ENCODE peak calls at places on chromosomes 4 and X, in five cellular contexts. One of them, this sample, is unnamed.

GRCh38 chr4:172515266-172515879 is 653.2 kb upstream of the GALNT7 start:
- DNase-seq in GM23248: no peak
- DNase-seq in A673: no peak
- DNase-seq in SJSA1: no peak
- DNase-seq in heart left ventricle: no peak
- DNase-seq in this sample: no peak

GRCh38 chrX:101057095-101057714 is 5.3 kb upstream of the TRMT2B start:
- DNase-seq in heart left ventricle: no peak
- DNase-seq in A673: peak; percentile 12
- DNase-seq in GM23248: peak; percentile 64
- DNase-seq in SJSA1: peak; percentile 4
- DNase-seq in this sample: no peak

GRCh38 chr4:71974681-71975080 is 57.1 kb upstream of the NPFFR2 start:
- DNase-seq in SJSA1: no peak
- DNase-seq in heart left ventricle: no peak
- DNase-seq in GM23248: peak; percentile 27
- DNase-seq in A673: no peak
- DNase-seq in this sample: no peak

GRCh38 chrX:30657542-30658238 is 4.5 kb downstream of the GK start:
- DNase-seq in heart left ventricle: no peak
- DNase-seq in GM23248: peak; percentile 47
- DNase-seq in SJSA1: no peak
- DNase-seq in A673: no peak
- DNase-seq in this sample: peak; percentile 50

GRCh38 chr4:101419324-101420135 is 72.2 kb upstream of the PPP3CA start:
- DNase-seq in A673: peak; percentile 48
- DNase-seq in GM23248: no peak
- DNase-seq in heart left ventricle: no peak
- DNase-seq in SJSA1: no peak
- DNase-seq in this sample: no peak

GRCh38 chr4:38976308-38976707 is 55.9 kb downstream of the TMEM156 start:
- DNase-seq in A673: no peak
- DNase-seq in SJSA1: no peak
- DNase-seq in heart left ventricle: no peak
- DNase-seq in GM23248: no peak
- DNase-seq in this sample: no peak

GRCh38 chrX:138858946-138859345 is 147.4 kb upstream of the FGF13 start:
- DNase-seq in GM23248: peak; percentile 65
- DNase-seq in SJSA1: no peak
- DNase-seq in A673: no peak
- DNase-seq in heart left ventricle: no peak
- DNase-seq in this sample: no peak

GRCh38 chrX:644304-645023 is 13.9 kb downstream of the SHOX start:
- DNase-seq in A673: no peak
- DNase-seq in GM23248: no peak
- DNase-seq in SJSA1: no peak
- DNase-seq in heart left ventricle: no peak
- DNase-seq in this sample: no peak

GRCh38 chr4:6889101-6889735 is 20.4 kb upstream of the TBC1D14 start:
- DNase-seq in A673: no peak
- DNase-seq in SJSA1: no peak
- DNase-seq in heart left ventricle: no peak
- DNase-seq in GM23248: no peak
- DNase-seq in this sample: no peak

GRCh38 chr4:24321151-24321550 is 263.2 kb downstream of the DHX15 start:
- DNase-seq in heart left ventricle: no peak
- DNase-seq in SJSA1: no peak
- DNase-seq in A673: peak; percentile 56
- DNase-seq in GM23248: peak; percentile 42
- DNase-seq in this sample: no peak

GRCh38 chr4:79281577-79282359 is 44.1 kb downstream of the NAA11 start:
- DNase-seq in SJSA1: no peak
- DNase-seq in A673: no peak
- DNase-seq in heart left ventricle: no peak
- DNase-seq in GM23248: no peak
- DNase-seq in this sample: no peak

GRCh38 chrX:103552236-103552635 is 32.9 kb upstream of the RAB40A start:
- DNase-seq in heart left ventricle: no peak
- DNase-seq in GM23248: no peak
- DNase-seq in SJSA1: no peak
- DNase-seq in A673: no peak
- DNase-seq in this sample: no peak

GRCh38 chr4:55269970-55270369 is 76.1 kb upstream of the SRD5A3 start:
- DNase-seq in A673: no peak
- DNase-seq in SJSA1: no peak
- DNase-seq in GM23248: no peak
- DNase-seq in heart left ventricle: no peak
- DNase-seq in this sample: no peak

GRCh38 chrX:55486736-55487135 is 2.9 kb downstream of the USP51 start:
- DNase-seq in A673: no peak
- DNase-seq in heart left ventricle: no peak
- DNase-seq in SJSA1: peak; percentile 0
- DNase-seq in GM23248: peak; percentile 44
- DNase-seq in this sample: no peak

GRCh38 chr4:90328558-90328957 is 201.4 kb downstream of the CCSER1 start:
- DNase-seq in GM23248: peak; percentile 12
- DNase-seq in A673: peak; percentile 45
- DNase-seq in heart left ventricle: no peak
- DNase-seq in SJSA1: peak; percentile 62
- DNase-seq in this sample: no peak

GRCh38 chr4:130359537-130359936 is 1263.6 kb downstream of the C4orf33 start:
- DNase-seq in A673: peak; percentile 76
- DNase-seq in SJSA1: no peak
- DNase-seq in heart left ventricle: no peak
- DNase-seq in GM23248: peak; percentile 24
- DNase-seq in this sample: no peak

GRCh38 chrX:141902366-141902765 is 1.3 kb upstream of the MAGEC1 start:
- DNase-seq in GM23248: no peak
- DNase-seq in A673: no peak
- DNase-seq in SJSA1: no peak
- DNase-seq in heart left ventricle: no peak
- DNase-seq in this sample: no peak

GRCh38 chr4:189302719-189303118 is 638.0 kb upstream of the FRG1 start:
- DNase-seq in A673: peak; percentile 61
- DNase-seq in GM23248: no peak
- DNase-seq in SJSA1: no peak
- DNase-seq in heart left ventricle: no peak
- DNase-seq in this sample: no peak

GRCh38 chr4:41693629-41694028 is 54.9 kb downstream of the PHOX2B start:
- DNase-seq in SJSA1: peak; percentile 12
- DNase-seq in heart left ventricle: no peak
- DNase-seq in A673: peak; percentile 54
- DNase-seq in GM23248: peak; percentile 56
- DNase-seq in this sample: no peak

GRCh38 chr4:148044889-148045352 is 313.0 kb downstream of the ARHGAP10 start:
- DNase-seq in A673: peak; percentile 52
- DNase-seq in SJSA1: no peak
- DNase-seq in GM23248: no peak
- DNase-seq in heart left ventricle: no peak
- DNase-seq in this sample: peak; percentile 68

GRCh38 chr4:98663226-98664006 is 5.0 kb upstream of the TSPAN5 start:
- DNase-seq in heart left ventricle: no peak
- DNase-seq in SJSA1: no peak
- DNase-seq in A673: no peak
- DNase-seq in GM23248: no peak
- DNase-seq in this sample: peak; percentile 91

GRCh38 chr4:158578476-158578875 is 56.8 kb downstream of the RXFP1 start:
- DNase-seq in GM23248: peak; percentile 56
- DNase-seq in A673: peak; percentile 35
- DNase-seq in SJSA1: no peak
- DNase-seq in heart left ventricle: no peak
- DNase-seq in this sample: no peak

GRCh38 chr4:66575024-66575696 is 904.9 kb upstream of the EPHA5 start:
- DNase-seq in SJSA1: peak; percentile 45
- DNase-seq in heart left ventricle: no peak
- DNase-seq in A673: no peak
- DNase-seq in GM23248: no peak
- DNase-seq in this sample: no peak

GRCh38 chr4:55671667-55672066 is 35.6 kb upstream of the NMU start:
- DNase-seq in GM23248: no peak
- DNase-seq in heart left ventricle: no peak
- DNase-seq in SJSA1: no peak
- DNase-seq in A673: no peak
- DNase-seq in this sample: no peak

GRCh38 chr4:52755409-52755808 is 4.2 kb upstream of the ERVMER34-1 start:
- DNase-seq in SJSA1: no peak
- DNase-seq in heart left ventricle: no peak
- DNase-seq in GM23248: no peak
- DNase-seq in A673: no peak
- DNase-seq in this sample: no peak

GRCh38 chrX:36957425-36958328 is 50.5 kb upstream of the FAM47C start:
- DNase-seq in A673: peak; percentile 39
- DNase-seq in GM23248: no peak
- DNase-seq in heart left ventricle: peak; percentile 20
- DNase-seq in SJSA1: no peak
- DNase-seq in this sample: no peak

GRCh38 chr4:164614999-164615398 is 138.9 kb upstream of the SMIM31 start:
- DNase-seq in SJSA1: no peak
- DNase-seq in heart left ventricle: no peak
- DNase-seq in A673: no peak
- DNase-seq in GM23248: no peak
- DNase-seq in this sample: no peak

GRCh38 chrX:38060331-38060878 is 54.1 kb downstream of the SYTL5 start:
- DNase-seq in GM23248: no peak
- DNase-seq in SJSA1: peak; percentile 43
- DNase-seq in A673: peak; percentile 29
- DNase-seq in heart left ventricle: no peak
- DNase-seq in this sample: no peak

GRCh38 chr4:147340547-147341225 is 140.2 kb upstream of the EDNRA start:
- DNase-seq in SJSA1: no peak
- DNase-seq in A673: peak; percentile 8
- DNase-seq in heart left ventricle: no peak
- DNase-seq in GM23248: peak; percentile 48
- DNase-seq in this sample: no peak

GRCh38 chr4:110602061-110602460 is 20.8 kb downstream of the PITX2 start:
- DNase-seq in heart left ventricle: no peak
- DNase-seq in A673: no peak
- DNase-seq in SJSA1: no peak
- DNase-seq in GM23248: no peak
- DNase-seq in this sample: no peak

GRCh38 chr4:155400893-155401292 is 24.1 kb upstream of the MAP9 start:
- DNase-seq in SJSA1: no peak
- DNase-seq in A673: no peak
- DNase-seq in heart left ventricle: no peak
- DNase-seq in GM23248: no peak
- DNase-seq in this sample: no peak
- H3K27ac ChIP-seq in SJSA1: no peak overlapping the region
- H3K27ac ChIP-seq in A673: no peak overlapping the region
- H3K27ac ChIP-seq in heart left ventricle: no peak overlapping the region
- H3K27ac ChIP-seq in GM23248: no peak overlapping the region
- H3K27ac ChIP-seq in this sample: no peak overlapping the region

GRCh38 chr4:186128842-186129241 is 24.3 kb downstream of the FAM149A start:
- DNase-seq in heart left ventricle: no peak
- DNase-seq in SJSA1: no peak
- DNase-seq in A673: no peak
- DNase-seq in GM23248: no peak
- DNase-seq in this sample: no peak
- H3K4me1 ChIP-seq in heart left ventricle: no peaks in the 10 kb centered on the region
- H3K4me1 ChIP-seq in SJSA1: no peaks in the 10 kb centered on the region
- H3K4me1 ChIP-seq in A673: no peaks in the 10 kb centered on the region
- H3K4me1 ChIP-seq in GM23248: no peaks in the 10 kb centered on the region
- H3K4me1 ChIP-seq in this sample: no peaks in the 10 kb centered on the region

GRCh38 chr4:7999279-7999678 is 59.6 kb upstream of the AFAP1 start:
- DNase-seq in heart left ventricle: peak; percentile 14
- DNase-seq in GM23248: no peak
- DNase-seq in SJSA1: no peak
- DNase-seq in A673: no peak
- DNase-seq in this sample: no peak

GRCh38 chr4:8001564-8002355 is 62.1 kb upstream of the AFAP1 start:
- DNase-seq in A673: no peak
- DNase-seq in heart left ventricle: no peak
- DNase-seq in GM23248: no peak
- DNase-seq in SJSA1: no peak
- DNase-seq in this sample: no peak

GRCh38 chr4:8000721-8001491 is 61.2 kb upstream of the AFAP1 start:
- DNase-seq in heart left ventricle: peak; percentile 41
- DNase-seq in A673: no peak
- DNase-seq in SJSA1: no peak
- DNase-seq in GM23248: no peak
- DNase-seq in this sample: no peak

GRCh38 chr4:7999695-8000094 is 60.0 kb upstream of the AFAP1 start:
- DNase-seq in heart left ventricle: peak; percentile 34
- DNase-seq in A673: no peak
- DNase-seq in GM23248: no peak
- DNase-seq in SJSA1: no peak
- DNase-seq in this sample: no peak

GRCh38 chr4:8000247-8000646 is 60.6 kb upstream of the AFAP1 start:
- DNase-seq in GM23248: no peak
- DNase-seq in A673: no peak
- DNase-seq in heart left ventricle: no peak
- DNase-seq in SJSA1: no peak
- DNase-seq in this sample: no peak
- H3K4me3 ChIP-seq in GM23248: no peak overlapping the region
- H3K4me3 ChIP-seq in A673: no peak overlapping the region
- H3K4me3 ChIP-seq in heart left ventricle: no peak overlapping the region
- H3K4me3 ChIP-seq in SJSA1: no peak overlapping the region
- H3K4me3 ChIP-seq in this sample: no peak overlapping the region

GRCh38 chr4:2284161-2284933 is 22.4 kb upstream of the MXD4 start:
- DNase-seq in GM23248: no peak
- DNase-seq in heart left ventricle: peak; percentile 32
- DNase-seq in A673: no peak
- DNase-seq in SJSA1: no peak
- DNase-seq in this sample: no peak

GRCh38 chr4:2280531-2281300 is 18.8 kb upstream of the MXD4 start:
- DNase-seq in heart left ventricle: peak; percentile 24
- DNase-seq in GM23248: no peak
- DNase-seq in SJSA1: no peak
- DNase-seq in A673: peak; percentile 20
- DNase-seq in this sample: no peak

GRCh38 chr4:2283199-2283711 is 21.3 kb upstream of the MXD4 start:
- DNase-seq in heart left ventricle: no peak
- DNase-seq in GM23248: no peak
- DNase-seq in SJSA1: no peak
- DNase-seq in A673: no peak
- DNase-seq in this sample: no peak

GRCh38 chr4:2284934-2285664 is 23.2 kb upstream of the MXD4 start:
- DNase-seq in heart left ventricle: peak; percentile 37
- DNase-seq in GM23248: peak; percentile 79
- DNase-seq in SJSA1: no peak
- DNase-seq in A673: no peak
- DNase-seq in this sample: no peak

GRCh38 chr4:2281575-2282343 is 19.9 kb upstream of the MXD4 start:
- DNase-seq in A673: no peak
- DNase-seq in GM23248: no peak
- DNase-seq in SJSA1: no peak
- DNase-seq in heart left ventricle: peak; percentile 65
- DNase-seq in this sample: peak; percentile 76
- H3K27ac ChIP-seq in A673: no peak overlapping the region
- H3K27ac ChIP-seq in GM23248: no peak overlapping the region
- H3K27ac ChIP-seq in SJSA1: no peak overlapping the region
- H3K27ac ChIP-seq in heart left ventricle: no peak overlapping the region
- H3K27ac ChIP-seq in this sample: peak overlapping the region; percentile 89

This sample was measured in CD4-positive, CD25-positive, alpha-beta regulatory T cell.